ENCODE peak calls at places on chromosomes 12 and 14, in five cellular contexts. L is coronary artery, O is fibroblast of pulmonary artery, G is endothelial cell of umbilical vein, Q is lower lobe of right lung. S is an unnamed sample.

GRCh38 chr12:50167026-50167742 is at the start of gene CERS5:
- DNase-seq in L (peak), O (peak), G (peak), Q (peak), S (peak)

GRCh38 chr14:51118993-51119392 is 24.1 kb upstream of the TRIM9 start:
- DNase-seq in L (no peak), O (no peak), G (no peak), Q (no peak), S (no peak)

GRCh38 chr14:65476290-65476941 is 63.9 kb downstream of the FUT8 start:
- DNase-seq in L (no peak), O (no peak), G (no peak), Q (no peak), S (no peak)

GRCh38 chr14:20468773-20469241 is 399 bp upstream of the PNP start:
- DNase-seq in L (no peak), O (no peak), G (no peak), Q (peak), S (no peak)

GRCh38 chr12:77682488-77682887 is 148.2 kb upstream of the NAV3 start:
- DNase-seq in L (no peak), O (no peak), G (no peak), Q (no peak), S (no peak)

GRCh38 chr12:86134571-86134970 is 121.6 kb downstream of the MGAT4C start:
- DNase-seq in L (no peak), O (peak), G (no peak), Q (no peak), S (no peak)

GRCh38 chr14:28707814-28708213 is 58.8 kb upstream of the FOXG1 start:
- DNase-seq in L (no peak), O (peak), G (no peak), Q (no peak), S (no peak)

GRCh38 chr12:70576341-70577282 is 60.6 kb downstream of the PTPRB start:
- DNase-seq in L (no peak), O (peak), G (peak), Q (no peak), S (no peak)

GRCh38 chr12:105025890-105026289 is 39.8 kb downstream of the NOPCHAP1 start:
- DNase-seq in L (peak), O (peak), G (peak), Q (no peak), S (no peak)

GRCh38 chr12:19382111-19382526 is 57.2 kb upstream of the AEBP2 start:
- DNase-seq in L (no peak), O (peak), G (peak), Q (no peak), S (no peak)

GRCh38 chr14:85607571-85608219 is 77.8 kb downstream of the FLRT2 start:
- DNase-seq in L (no peak), O (peak), G (peak), Q (no peak), S (no peak)

GRCh38 chr12:48640854-48641253 is 41.2 kb downstream of the KANSL2 start:
- DNase-seq in L (no peak), O (no peak), G (no peak), Q (no peak), S (no peak)

GRCh38 chr12:73841963-73842362 is 695.7 kb upstream of the ATXN7L3B start:
- DNase-seq in L (no peak), O (no peak), G (no peak), Q (no peak), S (no peak)

GRCh38 chr14:21210023-21210422 is 54.2 kb upstream of the OR5AU1 start:
- DNase-seq in L (no peak), O (no peak), G (no peak), Q (no peak), S (no peak)

GRCh38 chr14:22375321-22375930 is 213.6 kb downstream of the DAD1 start:
- DNase-seq in L (no peak), O (peak), G (peak), Q (no peak), S (no peak)

GRCh38 chr14:56100556-56100955 is 17.7 kb upstream of the PELI2 start:
- DNase-seq in L (no peak), O (no peak), G (no peak), Q (no peak), S (no peak)

GRCh38 chr14:101181717-101182313 is 278.3 kb upstream of the RTL1 start:
- DNase-seq in L (no peak), O (no peak), G (no peak), Q (no peak), S (peak)

GRCh38 chr14:105281354-105282097 is 19.3 kb downstream of the BRF1 start:
- DNase-seq in L (no peak), O (peak), G (peak), Q (no peak), S (no peak)

GRCh38 chr12:2613674-2614073 is 181.1 kb upstream of the FKBP4 start:
- DNase-seq in L (peak), O (peak), G (peak), Q (no peak), S (no peak)

GRCh38 chr14:99270491-99271287 is 1.3 kb downstream of the BCL11B start:
- DNase-seq in L (no peak), O (no peak), G (no peak), Q (no peak), S (peak)

DNA sequence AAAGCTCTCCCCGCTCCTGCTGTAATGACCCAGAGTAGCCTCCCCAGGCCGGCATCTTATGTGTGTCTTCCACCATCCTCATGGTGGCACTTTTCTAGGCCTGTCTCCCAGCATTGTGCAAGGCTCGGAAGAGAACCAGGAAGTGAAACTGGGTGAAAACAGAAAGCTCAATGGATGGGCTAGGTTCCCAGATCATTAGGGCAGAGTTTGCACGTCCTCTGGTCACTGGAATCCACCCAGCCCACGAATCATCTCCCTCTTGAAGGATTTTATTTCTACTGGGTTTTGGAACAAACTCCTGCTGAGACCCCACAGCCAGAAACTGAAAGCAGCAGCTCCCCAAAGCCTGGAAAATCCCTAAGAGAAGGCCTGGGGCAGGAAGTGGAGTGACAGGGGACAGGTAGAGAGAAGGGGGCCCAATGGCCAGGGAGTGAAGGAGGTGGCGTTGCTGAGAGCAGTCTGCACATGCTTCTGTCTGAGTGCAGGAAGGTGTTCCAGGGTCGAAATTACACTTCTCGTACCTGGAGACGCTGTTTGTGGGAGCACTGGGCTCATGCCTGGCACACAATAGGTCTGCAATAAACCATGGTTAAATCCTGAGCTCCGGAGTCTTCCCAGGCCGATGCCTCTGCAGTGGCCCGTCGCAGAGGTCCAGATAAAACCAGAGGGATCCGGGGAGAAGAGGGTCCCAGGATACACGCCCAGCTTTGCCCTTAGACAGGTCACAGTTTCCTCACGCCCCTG is 15.6 kb downstream of the ACVRL1 start:
- DNase-seq in L (no peak), O (peak), G (peak), Q (peak), S (no peak)
- TF ChIP-seq CTCF in L (no peak), O (peak), G (no peak), Q (no peak), S (no peak)

DNA sequence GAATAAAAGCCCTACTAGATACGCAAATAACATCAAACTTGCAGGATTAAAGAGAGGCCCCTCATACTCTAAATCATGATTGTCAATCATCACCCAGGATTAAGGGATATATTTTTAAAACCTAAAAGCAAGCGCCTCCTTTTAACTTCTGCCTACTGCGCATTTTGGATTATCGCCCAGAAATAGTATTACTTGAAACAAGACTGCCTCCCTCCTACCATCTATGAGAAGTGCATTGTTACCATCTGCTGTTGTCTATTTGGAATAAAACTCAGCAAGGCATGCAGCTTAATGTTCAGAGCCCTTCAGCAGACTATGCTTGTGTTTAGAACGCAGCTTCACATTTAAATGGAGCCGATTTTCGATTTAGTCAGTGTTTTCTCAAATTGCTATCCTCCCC is 79.6 kb downstream of the EXOC5 start:
- DNase-seq in L (no peak), O (peak), G (no peak), Q (no peak), S (no peak)
- TF ChIP-seq CTCF in L (no peak), O (peak), G (no peak), Q (no peak), S (peak)

DNA sequence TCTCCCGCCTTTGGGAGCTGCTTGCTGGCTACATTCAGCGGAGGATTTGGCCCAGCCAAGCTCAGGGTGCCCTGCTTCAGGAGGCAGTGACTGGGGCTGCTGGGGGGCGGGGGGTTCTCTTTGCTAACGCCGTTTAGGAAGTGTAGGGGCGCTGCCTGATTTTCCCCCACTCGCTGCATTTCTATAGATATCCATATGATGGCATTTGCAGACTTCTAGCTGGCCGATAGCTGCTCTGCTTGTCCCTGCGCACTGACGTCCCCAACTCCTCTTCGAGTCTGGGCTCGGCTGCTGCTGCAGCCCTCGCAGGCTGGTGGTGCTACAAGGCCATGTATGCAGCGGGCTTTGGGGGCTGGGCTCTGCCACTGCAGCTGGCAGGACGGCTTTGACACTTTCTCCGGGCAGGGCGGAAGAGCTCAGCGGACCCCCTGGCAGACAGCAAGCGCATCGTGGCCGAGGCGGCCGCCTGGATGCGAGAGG is 3.1 kb downstream of the LRFN5 start:
- DNase-seq in L (no peak), O (peak), G (no peak), Q (no peak), S (peak)
- TF ChIP-seq CTCF in L (no peak), O (peak), G (no peak), Q (peak), S (peak)

GRCh38 chr12:27969011-27969900 is 3.3 kb downstream of the PTHLH start:
- DNase-seq in L (no peak), O (no peak), G (peak), Q (no peak), S (peak)
- TF ChIP-seq CTCF in L (no peak), O (peak), G (no peak), Q (no peak), S (peak)

DNA sequence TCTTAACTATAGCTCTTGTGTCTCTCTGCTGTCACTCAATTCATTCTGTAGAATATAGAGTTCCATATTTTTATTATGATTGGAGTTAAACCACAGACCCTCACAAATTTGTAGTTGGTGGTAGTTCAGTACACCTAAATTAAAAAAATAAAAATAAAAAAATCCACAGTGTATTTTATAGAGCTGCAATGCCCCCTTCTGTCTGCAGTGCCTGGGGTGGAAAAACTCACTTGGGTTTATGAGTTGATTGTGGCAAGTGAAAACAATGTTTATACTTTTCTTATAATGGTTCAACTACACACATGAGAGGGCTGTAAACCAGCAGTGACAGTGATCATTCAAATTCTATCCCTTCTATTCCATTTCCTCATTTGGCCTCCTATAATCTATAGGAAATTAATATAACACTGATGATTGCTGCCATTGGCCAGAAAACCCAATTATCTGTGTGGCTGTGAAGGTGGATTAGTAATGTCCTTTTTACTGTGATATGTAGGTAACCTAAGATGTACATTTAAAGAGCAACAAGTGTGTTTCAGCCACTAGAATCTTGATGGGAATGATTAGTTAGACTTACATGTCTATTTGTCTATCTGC is 166.9 kb upstream of the LRIG3 start:
- DNase-seq in L (no peak), O (peak), G (peak), Q (no peak), S (no peak)
- TF ChIP-seq CTCF in L (peak), O (peak), G (peak), Q (peak), S (peak)

S was measured in progenitor cell of endocrine pancreas.